ENCODE peak calls at places on chromosomes 12 and 14, in five cellular contexts. H, U, Y, X and R are unnamed samples.

GRCh38 chr12:2264622-2265306 is 212.0 kb downstream of the CACNA1C start:
- DNase-seq in Y (peak), H (no peak), U (peak), X (peak), R (no peak)

GRCh38 chr12:56257071-56257470 is 1.1 kb downstream of the ANKRD52 start:
- DNase-seq in X (no peak), H (no peak), Y (no peak), U (no peak), R (no peak)

GRCh38 chr12:58639323-58639934 is 280.9 kb downstream of the LRIG3 start:
- DNase-seq in Y (no peak), X (no peak), U (no peak), H (no peak), R (no peak)

GRCh38 chr12:32918890-32919791 is 22.6 kb upstream of the PKP2 start:
- DNase-seq in U (no peak), X (no peak), H (no peak), Y (no peak), R (no peak)

GRCh38 chr14:101087614-101088394 is 184.3 kb upstream of the RTL1 start:
- DNase-seq in Y (peak), H (peak), X (peak), U (peak), R (peak)

GRCh38 chr12:105107176-105107496 is 395 bp upstream of the WASHC4 start:
- DNase-seq in Y (no peak), U (no peak), H (no peak), X (no peak), R (no peak)

GRCh38 chr12:107891967-107892366 is 117.5 kb downstream of the ASCL4 start:
- DNase-seq in Y (no peak), U (no peak), H (no peak), X (no peak), R (no peak)

GRCh38 chr14:104510216-104510615 is 69.3 kb upstream of the C14orf180 start:
- DNase-seq in X (no peak), H (no peak), U (no peak), Y (no peak), R (no peak)

GRCh38 chr12:2345902-2346301 is 293.1 kb downstream of the CACNA1C start:
- DNase-seq in H (no peak), X (no peak), U (peak), Y (no peak), R (peak)

GRCh38 chr14:65352964-65353530 is 59.5 kb upstream of the FUT8 start:
- DNase-seq in H (no peak), X (no peak), Y (no peak), U (no peak), R (no peak)

GRCh38 chr12:114425031-114425626 is 19.2 kb upstream of the TBX5 start:
- DNase-seq in H (no peak), Y (no peak), U (no peak), X (no peak), R (no peak)

GRCh38 chr14:31937730-31938346 is 139.3 kb upstream of the ARHGAP5 start:
- DNase-seq in X (peak), H (peak), Y (no peak), U (peak), R (no peak)

GRCh38 chr12:113221997-113222729 is 899 bp downstream of the TPCN1 start:
- DNase-seq in X (no peak), H (no peak), U (no peak), Y (peak), R (no peak)

GRCh38 chr14:99350751-99351150 is 78.8 kb upstream of the BCL11B start:
- DNase-seq in U (peak), H (no peak), X (no peak), Y (peak), R (no peak)

GRCh38 chr14:76644875-76645518 is 116.3 kb upstream of the VASH1 start:
- DNase-seq in U (no peak), X (no peak), Y (no peak), H (peak), R (no peak)

GRCh38 chr14:89813485-89814080 is 140.9 kb downstream of the EFCAB11 start:
- DNase-seq in U (peak), X (no peak), H (no peak), Y (no peak), R (no peak)

GRCh38 chr14:75306917-75307699 is 28.5 kb downstream of the FOS start:
- DNase-seq in U (peak), X (no peak), Y (peak), H (no peak), R (peak)

GRCh38 chr14:89214221-89214965 is 202.6 kb downstream of the FOXN3 start:
- DNase-seq in U (peak), X (peak), H (peak), Y (peak), R (no peak)

GRCh38 chr14:93943052-93943451 is 15.9 kb downstream of the FAM181A start:
- DNase-seq in Y (no peak), H (no peak), U (no peak), X (no peak), R (no peak)

GRCh38 chr14:75519826-75520692 is 2.2 kb upstream of the BATF start:
- DNase-seq in Y (no peak), U (no peak), H (no peak), X (no peak), R (no peak)

GRCh38 chr12:121600702-121601336 is 20.0 kb upstream of the KDM2B start:
- DNase-seq in Y (no peak), H (no peak), X (no peak), U (no peak), R (no peak)

GRCh38 chr14:99413172-99413571 is 67.5 kb downstream of the SETD3 start:
- DNase-seq in H (no peak), U (no peak), Y (no peak), X (no peak), R (no peak)

GRCh38 chr12:124388038-124388676 is 93.3 kb downstream of the RFLNA start:
- DNase-seq in H (no peak), Y (no peak), X (no peak), U (no peak), R (no peak)

GRCh38 chr14:22898302-22898894 is 15.4 kb downstream of the REM2 start:
- DNase-seq in Y (no peak), U (no peak), H (no peak), X (no peak), R (no peak)

GRCh38 chr14:54366726-54367707 is 29.8 kb upstream of the CDKN3 start:
- DNase-seq in H (no peak), U (no peak), Y (no peak), X (no peak), R (no peak)

GRCh38 chr12:94603434-94604068 is 46.8 kb downstream of the TMCC3 start:
- DNase-seq in X (peak), Y (no peak), H (peak), U (no peak), R (no peak)

GRCh38 chr14:104743461-104744380 is 9.2 kb upstream of the SIVA1 start:
- DNase-seq in H (no peak), U (no peak), X (no peak), Y (no peak), R (no peak)

GRCh38 chr12:56629459-56630179 is 507 bp downstream of the BAZ2A start:
- DNase-seq in H (no peak), U (no peak), X (no peak), Y (peak), R (no peak)

GRCh38 chr14:85024931-85025330 is 505.0 kb upstream of the FLRT2 start:
- DNase-seq in Y (no peak), H (no peak), U (no peak), X (no peak), R (no peak)

GRCh38 chr14:20610002-20610765 is 19.0 kb upstream of the RNASE12 start:
- DNase-seq in Y (peak), U (peak), X (peak), H (peak), R (no peak)

GRCh38 chr12:98998697-98999299 is 353.7 kb downstream of the APAF1 start:
- DNase-seq in H (no peak), Y (no peak), X (no peak), U (no peak), R (no peak)

GRCh38 chr12:55806982-55807381 is 10.5 kb downstream of the SARNP start:
- DNase-seq in H (no peak), X (no peak), Y (no peak), U (no peak), R (no peak)

GRCh38 chr12:46983959-46984833 is 95.2 kb upstream of the PCED1B start:
- DNase-seq in X (no peak), H (no peak), Y (no peak), U (peak), R (no peak)

GRCh38 chr14:65604946-65605345 is 192.4 kb downstream of the FUT8 start:
- DNase-seq in H (no peak), Y (no peak), U (no peak), X (no peak), R (no peak)

GRCh38 chr14:104025481-104025975 is 60.0 kb upstream of the ASPG start:
- DNase-seq in H (no peak), Y (no peak), U (no peak), X (no peak), R (peak)

GRCh38 chr12:96226401-96226800 is 32.2 kb downstream of the ELK3 start:
- DNase-seq in U (no peak), Y (peak), H (no peak), X (no peak), R (no peak)

DNA sequence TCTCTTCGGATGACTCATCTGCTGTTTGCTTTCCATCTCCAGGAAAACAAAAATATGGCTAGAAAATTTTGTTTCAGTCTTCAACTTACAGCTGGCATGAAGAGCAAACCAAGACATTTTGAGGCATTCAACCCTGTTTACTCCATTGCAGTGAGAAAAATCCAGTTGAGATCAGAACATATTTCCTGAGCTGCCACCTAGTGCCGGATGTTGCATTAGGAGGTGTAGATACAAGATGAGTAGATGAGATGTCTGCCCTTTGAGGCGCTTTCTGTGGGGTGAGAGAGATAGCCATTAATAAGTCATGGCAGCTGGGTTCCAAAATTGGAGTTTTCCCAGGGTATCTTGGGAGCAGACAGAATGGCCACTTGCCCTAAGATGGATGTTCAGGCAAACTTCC is 171.1 kb downstream of the PRKCH start:
- DNase-seq in U (no peak), H (no peak), Y (no peak), X (no peak), R (no peak)
- H3K4me3 ChIP-seq in U (no peak), H (no peak), Y (no peak), X (no peak), R (no peak)

DNA sequence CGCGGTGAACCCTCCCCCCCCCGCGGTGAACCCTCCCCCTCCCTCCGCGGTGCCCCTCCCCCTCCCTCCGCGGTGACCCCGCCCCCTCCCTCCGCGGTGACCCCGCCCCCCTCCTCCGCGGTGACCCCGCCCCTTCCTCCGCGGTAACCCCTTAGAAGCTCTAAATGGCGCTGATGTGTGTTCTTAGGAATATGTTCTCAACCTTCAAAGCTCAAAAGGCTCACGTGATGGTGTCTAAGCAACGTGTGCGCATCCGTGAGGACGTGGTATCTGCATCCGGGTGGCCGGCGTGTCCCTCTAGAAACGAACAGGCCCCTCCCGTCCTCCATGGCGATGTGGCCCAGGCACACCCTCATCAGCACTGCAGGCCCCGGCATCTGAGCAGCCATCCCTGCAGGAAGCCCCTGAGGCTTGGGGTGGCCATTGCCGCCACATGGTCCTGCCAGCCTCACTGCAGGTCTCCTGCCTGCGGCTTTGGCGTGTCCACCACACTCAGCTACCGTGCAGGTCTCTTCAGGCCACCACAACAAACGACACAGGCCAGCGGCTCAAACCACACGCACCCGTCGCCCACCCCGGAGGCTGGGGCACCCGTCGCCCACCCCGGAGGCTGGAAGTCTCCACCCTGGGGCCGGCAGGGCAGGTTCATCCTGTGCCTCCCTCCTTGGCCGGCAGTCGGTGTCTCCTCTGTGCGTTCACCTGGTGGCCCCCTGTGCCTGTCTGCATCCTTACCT is 14.5 kb upstream of the FBRSL1 start:
- DNase-seq in Y (no peak), U (no peak), H (no peak), X (no peak), R (no peak)
- H3K27ac ChIP-seq in Y (no peak), U (no peak), H (no peak), X (no peak), R (no peak)

DNA sequence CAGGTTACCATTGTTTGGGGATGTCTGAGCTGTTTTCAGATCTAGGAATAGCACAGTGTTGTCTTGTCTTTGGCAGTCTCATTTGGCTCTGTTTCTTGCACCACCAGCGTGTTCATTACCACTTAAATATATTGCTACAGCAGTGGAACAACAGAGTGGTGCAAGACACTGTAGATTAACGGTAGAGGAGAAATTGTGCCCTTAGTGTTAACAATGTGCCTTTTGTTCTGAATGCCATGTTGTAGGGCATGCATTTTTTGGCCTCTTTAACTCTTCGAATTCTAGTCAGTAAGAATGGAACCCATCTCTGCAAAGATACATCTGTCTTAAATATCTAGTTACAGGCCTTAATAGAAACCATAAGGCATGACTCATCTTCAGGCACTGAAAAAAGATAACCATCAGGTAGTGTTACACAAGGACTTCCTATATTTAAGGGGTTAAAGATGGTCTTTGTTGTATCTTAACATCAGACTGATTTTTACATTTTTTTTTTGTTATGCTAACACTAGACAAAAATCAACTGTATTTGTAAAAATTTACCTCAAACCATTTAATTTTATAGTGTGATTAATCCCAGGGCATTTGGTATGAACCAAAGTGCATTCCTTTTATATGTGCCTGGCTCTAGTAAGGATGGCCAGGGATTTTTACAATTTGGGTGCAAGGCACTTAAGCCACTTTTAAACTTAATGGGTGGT is 12.9 kb downstream of the DYRK2 start:
- DNase-seq in Y (no peak), H (no peak), U (no peak), X (no peak), R (no peak)
- H3K4me3 ChIP-seq in Y (no peak), H (no peak), U (no peak), X (no peak), R (no peak)

DNA sequence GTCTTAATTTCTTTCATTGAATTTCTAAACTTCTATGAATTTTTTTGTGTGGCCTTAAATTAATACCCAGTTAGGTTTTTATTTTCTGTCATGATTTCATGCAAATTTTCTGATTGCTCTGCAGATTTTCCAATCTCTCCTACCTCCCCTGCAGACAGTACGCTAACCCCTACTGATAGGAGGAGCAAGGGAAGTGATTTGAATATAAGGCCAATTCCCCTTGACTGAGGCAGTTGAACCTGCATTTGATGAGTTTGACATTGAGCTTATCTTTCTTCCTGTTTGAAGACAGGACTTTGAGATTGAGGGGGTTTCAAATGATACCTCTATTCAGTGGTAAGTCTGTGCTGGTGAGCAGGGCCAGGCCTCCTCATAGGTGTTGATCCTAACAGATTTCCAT is 74.6 kb downstream of the SNAPC1 start:
- DNase-seq in X (no peak), H (no peak), U (no peak), Y (no peak), R (no peak)
- H3K27ac ChIP-seq in X (no peak), H (no peak), U (no peak), Y (no peak), R (no peak)

GRCh38 chr14:50821471-50822464 is 9.2 kb downstream of the NIN start:
- DNase-seq in H (peak), Y (no peak), X (no peak), U (peak), R (no peak)
- H3K4me3 ChIP-seq in H (no peak), Y (no peak), X (no peak), U (no peak), R (no peak)

DNA sequence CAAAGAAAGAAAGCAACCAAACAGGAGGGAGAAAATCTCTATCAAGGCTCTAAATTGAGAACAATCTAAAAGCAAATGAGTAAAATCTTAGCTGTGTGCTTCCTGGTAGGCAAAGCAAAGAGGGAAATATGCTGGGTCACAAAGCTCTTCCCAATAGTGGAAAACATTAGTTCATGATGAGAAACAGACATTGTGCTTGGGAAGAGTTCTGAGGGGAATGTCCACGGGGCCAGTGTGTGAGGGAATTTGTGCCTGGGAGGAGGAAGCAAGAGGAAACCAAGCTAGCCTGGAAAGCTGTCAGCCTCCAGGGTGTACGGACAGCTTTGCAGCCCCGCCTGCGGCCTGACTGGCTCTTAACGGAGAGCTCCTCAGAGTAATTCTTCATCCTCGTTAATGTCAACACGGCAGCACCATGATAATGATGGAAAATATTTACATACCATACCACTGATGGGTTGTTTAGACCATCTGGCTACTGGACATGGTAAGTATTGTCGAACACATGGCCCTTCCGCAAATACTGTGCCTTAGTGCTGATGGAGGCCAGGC is 32.4 kb downstream of the PITPNM2 start:
- DNase-seq in U (no peak), X (no peak), Y (no peak), H (no peak), R (no peak)
- H3K27ac ChIP-seq in U (no peak), X (no peak), Y (no peak), H (no peak), R (no peak)

GRCh38 chr14:69880051-69880487 is 853 bp downstream of the SMOC1 start:
- DNase-seq in U (no peak), X (no peak), Y (no peak), H (no peak), R (peak)
- H3K4me3 ChIP-seq in U (peak), X (peak), Y (peak), H (no peak), R (peak)

GRCh38 chr14:102892660-102893059 is 29.8 kb upstream of the AMN start:
- DNase-seq in U (no peak), X (no peak), H (no peak), Y (no peak), R (no peak)
- H3K27ac ChIP-seq in U (no peak), X (no peak), H (no peak), Y (no peak), R (no peak)